ENCODE peak calls at places on chromosome 1, in eight cellular contexts. E is IMR-90, A is thyroid gland, N is adrenal gland, J is breast epithelium, F is heart left ventricle, D is ovary, P is A549. I is an unnamed sample.

GRCh38 chr1:232426801-232427200 is 203.1 kb downstream of the SIPA1L2 start:
- DNase-seq in E (peak; percentile 83), A (no peak), N (no peak), J (no peak), F (no peak), D (no peak), P (no peak), I (no peak)

GRCh38 chr1:43149889-43150288 is 22.2 kb downstream of the EBNA1BP2 start:
- DNase-seq in E (no peak), A (no peak), N (no peak), J (no peak), F (no peak), D (no peak), P (no peak), I (no peak)

GRCh38 chr1:33007190-33008050 is 29.3 kb downstream of the AK2 start:
- DNase-seq in E (peak; percentile 94), A (no peak), N (peak; percentile 86), J (no peak), F (peak; percentile 59), D (peak; percentile 33), P (peak; percentile 84), I (no peak)

GRCh38 chr1:172895761-172896160 is 155.0 kb downstream of the TNFSF18 start:
- DNase-seq in E (no peak), A (no peak), N (no peak), J (no peak), F (no peak), D (no peak), P (peak; percentile 46), I (no peak)

GRCh38 chr1:210123924-210124589 is 108.5 kb upstream of the SERTAD4 start:
- DNase-seq in E (peak; percentile 48), A (no peak), N (no peak), J (no peak), F (no peak), D (no peak), P (peak; percentile 39), I (no peak)

GRCh38 chr1:89563957-89564604 is 39.5 kb downstream of the LRRC8B start:
- DNase-seq in E (no peak), A (no peak), N (no peak), J (no peak), F (no peak), D (no peak), P (no peak), I (no peak)

GRCh38 chr1:16351449-16351993 is 759 bp downstream of the FBXO42 start:
- DNase-seq in E (peak; percentile 34), A (peak; percentile 26), N (no peak), J (no peak), F (no peak), D (no peak), P (no peak), I (no peak)

GRCh38 chr1:40423951-40424618 is 26.2 kb upstream of the ZFP69B start:
- DNase-seq in E (no peak), A (no peak), N (no peak), J (no peak), F (no peak), D (no peak), P (no peak), I (no peak)

GRCh38 chr1:75220072-75220471 is 85.9 kb downstream of the LHX8 start:
- DNase-seq in E (no peak), A (no peak), N (no peak), J (no peak), F (no peak), D (no peak), P (no peak), I (no peak)

GRCh38 chr1:161725888-161726630 is 4.7 kb downstream of the FCRLB start:
- DNase-seq in E (peak; percentile 38), A (peak; percentile 43), N (peak; percentile 55), J (no peak), F (peak; percentile 60), D (peak; percentile 50), P (peak; percentile 60), I (peak; percentile 86)

GRCh38 chr1:147891088-147891487 is 11.5 kb upstream of the GJA8 start:
- DNase-seq in E (no peak), A (no peak), N (no peak), J (no peak), F (no peak), D (no peak), P (no peak), I (no peak)

GRCh38 chr1:247841796-247842195 is at the start of gene OR11L1:
- DNase-seq in E (no peak), A (no peak), N (no peak), J (no peak), F (no peak), D (no peak), P (no peak), I (no peak)

GRCh38 chr1:81115422-81115821 is 685.3 kb upstream of the ADGRL2 start:
- DNase-seq in E (no peak), A (no peak), N (no peak), J (no peak), F (no peak), D (no peak), P (no peak), I (no peak)

GRCh38 chr1:203327684-203328457 is 22.6 kb downstream of the BTG2 start:
- DNase-seq in E (peak; percentile 53), A (no peak), N (no peak), J (no peak), F (peak; percentile 73), D (peak; percentile 77), P (peak; percentile 82), I (no peak)

DNA sequence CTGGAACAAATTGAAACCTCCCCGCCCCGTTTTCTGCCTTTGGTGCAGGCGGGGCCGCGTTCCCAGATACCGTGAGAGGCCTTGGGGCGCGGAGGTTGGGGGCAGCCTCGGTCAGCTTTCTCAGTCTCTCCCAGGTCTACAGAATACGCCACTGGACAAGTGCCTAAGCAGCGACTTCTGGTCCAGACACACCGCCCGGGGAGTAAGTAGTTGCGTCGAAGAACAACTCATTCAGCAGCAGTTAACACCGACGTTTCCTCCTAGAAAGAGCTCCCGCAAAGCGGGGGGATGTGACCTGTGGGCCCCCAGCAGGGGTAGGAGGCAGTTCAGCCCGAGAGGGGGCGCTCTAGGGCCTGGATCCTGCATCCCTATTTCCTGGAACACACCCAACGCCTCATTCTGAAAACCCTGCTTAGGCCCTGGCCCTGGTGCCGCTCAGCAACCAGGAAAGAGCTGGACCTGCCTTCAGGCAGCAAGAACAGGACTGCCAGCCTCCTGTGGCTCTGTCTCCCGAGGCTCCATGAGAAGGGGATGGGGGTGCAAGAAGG is 6.5 kb upstream of the BARHL2 start:
- DNase-seq in E (no peak), A (no peak), N (no peak), J (no peak), F (no peak), D (no peak), P (no peak), I (no peak)
- TF ChIP-seq CTCF in E (no peak), A (no peak), N (no peak), J (no peak), F (no peak), D (no peak), P (no peak), I (no peak)

DNA sequence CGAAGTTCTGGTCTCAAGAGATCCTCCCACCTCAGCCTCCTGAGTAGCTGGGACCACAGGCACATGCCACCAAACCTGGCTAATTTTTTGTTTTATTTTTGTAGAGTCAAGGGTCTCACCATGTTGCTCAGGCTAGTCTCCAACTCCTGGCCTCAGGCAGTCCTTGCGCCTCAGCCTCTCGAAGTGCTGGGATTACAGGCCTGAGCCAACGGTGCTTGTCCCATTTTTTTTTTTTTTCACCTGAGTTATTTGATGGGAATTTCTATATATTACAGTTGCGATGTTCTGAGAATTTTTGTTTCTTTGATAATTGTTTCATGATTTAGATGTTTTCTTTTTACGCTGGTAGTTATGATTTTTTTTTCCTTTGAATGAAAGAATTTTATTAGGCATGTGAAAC is 2.5 kb downstream of the RABGAP1L start:
- DNase-seq in E (no peak), A (no peak), N (no peak), J (no peak), F (no peak), D (no peak), P (no peak), I (no peak)
- H3K4me1 ChIP-seq in E (no peaks in the 10 kb centered on the region), A (peaks cover 28% of the 10 kb centered on the region), N (peaks cover 8% of the 10 kb centered on the region), J (no peaks in the 10 kb centered on the region), F (peaks cover 30% of the 10 kb centered on the region), D (peaks cover 4% of the 10 kb centered on the region), P (peaks cover 11% of the 10 kb centered on the region), I (peaks cover 7% of the 10 kb centered on the region)

GRCh38 chr1:174726880-174727585 is 272.7 kb upstream of the CACYBP start:
- DNase-seq in E (no peak), A (no peak), N (no peak), J (no peak), F (no peak), D (no peak), P (no peak), I (no peak)

GRCh38 chr1:174721246-174721645 is 273.5 kb downstream of the GPR52 start:
- DNase-seq in E (no peak), A (no peak), N (no peak), J (no peak), F (no peak), D (no peak), P (no peak), I (no peak)

GRCh38 chr1:174720618-174721017 is 272.9 kb downstream of the GPR52 start:
- DNase-seq in E (no peak), A (no peak), N (no peak), J (no peak), F (no peak), D (no peak), P (no peak), I (no peak)

GRCh38 chr1:174723815-174724214 is 275.9 kb upstream of the CACYBP start:
- DNase-seq in E (no peak), A (no peak), N (no peak), J (no peak), F (no peak), D (no peak), P (no peak), I (no peak)

DNA sequence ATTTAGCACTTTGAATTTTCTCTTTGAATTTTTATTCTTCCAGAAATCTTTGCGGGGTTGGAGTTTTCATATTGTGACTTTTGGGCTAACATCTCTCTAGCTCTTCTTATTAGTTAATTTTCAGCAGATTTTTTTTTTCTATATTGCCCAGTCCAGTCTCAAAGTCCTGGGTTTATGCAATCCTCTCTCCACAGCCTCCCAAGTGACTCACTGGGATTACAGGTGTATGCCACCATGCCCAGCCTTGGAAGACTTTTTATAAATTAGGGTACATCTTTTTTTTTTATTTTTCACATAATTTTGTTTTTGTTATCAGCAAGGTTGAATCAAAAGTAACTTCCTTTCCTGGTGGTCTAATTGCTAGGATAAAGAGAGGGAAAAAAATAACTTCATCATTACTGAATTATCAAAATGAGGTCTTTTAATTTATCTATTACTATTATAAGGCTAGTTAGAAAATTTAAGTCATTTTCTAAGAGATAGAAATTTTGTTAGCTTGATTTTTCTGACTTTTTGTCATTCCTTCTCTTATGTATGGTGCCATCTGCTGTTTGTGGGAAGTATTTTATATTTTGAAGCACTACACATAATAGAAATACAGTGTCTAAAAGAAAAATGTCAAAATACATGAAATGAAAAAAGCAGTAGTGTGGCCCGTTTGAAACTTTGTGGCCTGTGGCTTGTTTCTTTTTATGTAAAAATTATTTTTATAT is 273.4 kb upstream of the CACYBP start:
- DNase-seq in E (peak; percentile 55), A (no peak), N (no peak), J (no peak), F (no peak), D (no peak), P (peak; percentile 8), I (no peak)
- TF ChIP-seq CTCF in E (peak; percentile 64), A (no peak), N (peak; percentile 55), J (no peak), F (peak; percentile 58), D (no peak), P (peak; percentile 66), I (peak; percentile 44)

DNA sequence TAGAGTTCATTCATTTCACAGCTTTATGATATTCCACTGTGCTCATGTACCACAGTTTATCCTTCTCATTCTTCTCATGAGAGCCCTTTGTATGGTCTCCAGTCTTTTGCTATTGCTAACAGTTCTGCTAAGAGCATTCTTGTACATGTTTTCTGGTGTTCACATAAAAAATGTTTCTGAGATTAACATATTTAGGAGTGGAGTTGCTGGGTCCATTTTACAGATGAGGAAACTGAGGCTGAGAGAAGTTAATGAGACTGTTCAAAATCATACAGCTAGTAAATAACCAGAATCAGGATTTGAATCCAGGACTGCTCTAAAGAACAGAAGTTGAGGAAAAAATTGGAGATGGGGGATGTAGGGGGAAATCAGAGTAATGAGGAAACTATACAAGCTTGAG is 28.8 kb upstream of the RGS16 start:
- DNase-seq in E (no peak), A (no peak), N (no peak), J (no peak), F (no peak), D (no peak), P (no peak), I (no peak)
- H3K4me1 ChIP-seq in E (peaks cover 2% of the 10 kb centered on the region), A (peaks cover 15% of the 10 kb centered on the region), N (no peaks in the 10 kb centered on the region), J (no peaks in the 10 kb centered on the region), F (peaks cover 11% of the 10 kb centered on the region), D (no peaks in the 10 kb centered on the region), P (no peaks in the 10 kb centered on the region), I (no peaks in the 10 kb centered on the region)